ENCODE peak calls at places on chromosomes 16 and 17, in six cellular contexts. One of them, this sample, is unnamed.

GRCh38 chr16:72995151-72995881 is 52.6 kb downstream of the ZFHX3 start:
- DNase-seq in mesothelial cell of epicardium: no peak
- DNase-seq in HepG2: no peak
- DNase-seq in OCI-LY7: peak
- DNase-seq in uterus: no peak
- DNase-seq in fibroblast of pulmonary artery: no peak
- DNase-seq in this sample: no peak

GRCh38 chr16:24729967-24730815 is 740 bp downstream of the TNRC6A start:
- DNase-seq in mesothelial cell of epicardium: peak
- DNase-seq in HepG2: no peak
- DNase-seq in OCI-LY7: peak
- DNase-seq in uterus: peak
- DNase-seq in fibroblast of pulmonary artery: no peak
- DNase-seq in this sample: no peak

GRCh38 chr17:27888072-27888471 is 5.1 kb downstream of the LYRM9 start:
- DNase-seq in mesothelial cell of epicardium: no peak
- DNase-seq in HepG2: no peak
- DNase-seq in OCI-LY7: no peak
- DNase-seq in uterus: no peak
- DNase-seq in fibroblast of pulmonary artery: no peak
- DNase-seq in this sample: no peak

GRCh38 chr16:22912654-22913053 is 98.7 kb downstream of the HS3ST2 start:
- DNase-seq in mesothelial cell of epicardium: no peak
- DNase-seq in HepG2: no peak
- DNase-seq in OCI-LY7: no peak
- DNase-seq in uterus: no peak
- DNase-seq in fibroblast of pulmonary artery: no peak
- DNase-seq in this sample: no peak

GRCh38 chr16:15509593-15510520 is 75.5 kb downstream of the BMERB1 start:
- DNase-seq in mesothelial cell of epicardium: no peak
- DNase-seq in HepG2: no peak
- DNase-seq in OCI-LY7: no peak
- DNase-seq in uterus: no peak
- DNase-seq in fibroblast of pulmonary artery: peak
- DNase-seq in this sample: no peak

GRCh38 chr16:87829988-87830672 is 39.2 kb downstream of the SLC7A5 start:
- DNase-seq in mesothelial cell of epicardium: no peak
- DNase-seq in HepG2: no peak
- DNase-seq in OCI-LY7: no peak
- DNase-seq in uterus: no peak
- DNase-seq in fibroblast of pulmonary artery: no peak
- DNase-seq in this sample: no peak

GRCh38 chr16:57986196-57986595 is 14.3 kb downstream of the ZNF319 start:
- DNase-seq in mesothelial cell of epicardium: no peak
- DNase-seq in HepG2: no peak
- DNase-seq in OCI-LY7: no peak
- DNase-seq in uterus: no peak
- DNase-seq in fibroblast of pulmonary artery: no peak
- DNase-seq in this sample: no peak

GRCh38 chr16:49876716-49877129 is 20.8 kb upstream of the ZNF423 start:
- DNase-seq in mesothelial cell of epicardium: peak
- DNase-seq in HepG2: no peak
- DNase-seq in OCI-LY7: no peak
- DNase-seq in uterus: peak
- DNase-seq in fibroblast of pulmonary artery: peak
- DNase-seq in this sample: peak

GRCh38 chr17:7862692-7863437 is 5.1 kb downstream of the CYB5D1 start:
- DNase-seq in mesothelial cell of epicardium: no peak
- DNase-seq in HepG2: peak
- DNase-seq in OCI-LY7: peak
- DNase-seq in uterus: peak
- DNase-seq in fibroblast of pulmonary artery: peak
- DNase-seq in this sample: no peak

GRCh38 chr16:65101009-65101408 is 20.9 kb downstream of the CDH11 start:
- DNase-seq in mesothelial cell of epicardium: no peak
- DNase-seq in HepG2: no peak
- DNase-seq in OCI-LY7: no peak
- DNase-seq in uterus: no peak
- DNase-seq in fibroblast of pulmonary artery: no peak
- DNase-seq in this sample: no peak

GRCh38 chr16:47928008-47928407 is 227.8 kb downstream of the ABCC12 start:
- DNase-seq in mesothelial cell of epicardium: no peak
- DNase-seq in HepG2: peak
- DNase-seq in OCI-LY7: peak
- DNase-seq in uterus: no peak
- DNase-seq in fibroblast of pulmonary artery: peak
- DNase-seq in this sample: no peak

GRCh38 chr17:58447039-58447975 is 30.0 kb upstream of the RNF43 start:
- DNase-seq in mesothelial cell of epicardium: peak
- DNase-seq in HepG2: peak
- DNase-seq in OCI-LY7: peak
- DNase-seq in uterus: no peak
- DNase-seq in fibroblast of pulmonary artery: peak
- DNase-seq in this sample: no peak

GRCh38 chr16:9262941-9263340 is 171.5 kb downstream of the HAPSTR1 start:
- DNase-seq in mesothelial cell of epicardium: no peak
- DNase-seq in HepG2: no peak
- DNase-seq in OCI-LY7: no peak
- DNase-seq in uterus: no peak
- DNase-seq in fibroblast of pulmonary artery: no peak
- DNase-seq in this sample: no peak

GRCh38 chr16:83113317-83113716 is 486.5 kb downstream of the CDH13 start:
- DNase-seq in mesothelial cell of epicardium: no peak
- DNase-seq in HepG2: peak
- DNase-seq in OCI-LY7: peak
- DNase-seq in uterus: no peak
- DNase-seq in fibroblast of pulmonary artery: peak
- DNase-seq in this sample: no peak

GRCh38 chr16:65769776-65770438 is 596.6 kb upstream of the CDH5 start:
- DNase-seq in mesothelial cell of epicardium: no peak
- DNase-seq in HepG2: no peak
- DNase-seq in OCI-LY7: no peak
- DNase-seq in uterus: no peak
- DNase-seq in fibroblast of pulmonary artery: peak
- DNase-seq in this sample: no peak

GRCh38 chr17:20612635-20613034 is 33.1 kb downstream of the CDRT15L2 start:
- DNase-seq in mesothelial cell of epicardium: no peak
- DNase-seq in HepG2: no peak
- DNase-seq in OCI-LY7: no peak
- DNase-seq in uterus: no peak
- DNase-seq in fibroblast of pulmonary artery: no peak
- DNase-seq in this sample: no peak

GRCh38 chr17:70871180-70871818 is 702.0 kb downstream of the KCNJ2 start:
- DNase-seq in mesothelial cell of epicardium: no peak
- DNase-seq in HepG2: no peak
- DNase-seq in OCI-LY7: no peak
- DNase-seq in uterus: no peak
- DNase-seq in fibroblast of pulmonary artery: no peak
- DNase-seq in this sample: no peak

GRCh38 chr17:32625971-32626370 is 139.2 kb downstream of the CDK5R1 start:
- DNase-seq in mesothelial cell of epicardium: no peak
- DNase-seq in HepG2: no peak
- DNase-seq in OCI-LY7: no peak
- DNase-seq in uterus: no peak
- DNase-seq in fibroblast of pulmonary artery: no peak
- DNase-seq in this sample: no peak

DNA sequence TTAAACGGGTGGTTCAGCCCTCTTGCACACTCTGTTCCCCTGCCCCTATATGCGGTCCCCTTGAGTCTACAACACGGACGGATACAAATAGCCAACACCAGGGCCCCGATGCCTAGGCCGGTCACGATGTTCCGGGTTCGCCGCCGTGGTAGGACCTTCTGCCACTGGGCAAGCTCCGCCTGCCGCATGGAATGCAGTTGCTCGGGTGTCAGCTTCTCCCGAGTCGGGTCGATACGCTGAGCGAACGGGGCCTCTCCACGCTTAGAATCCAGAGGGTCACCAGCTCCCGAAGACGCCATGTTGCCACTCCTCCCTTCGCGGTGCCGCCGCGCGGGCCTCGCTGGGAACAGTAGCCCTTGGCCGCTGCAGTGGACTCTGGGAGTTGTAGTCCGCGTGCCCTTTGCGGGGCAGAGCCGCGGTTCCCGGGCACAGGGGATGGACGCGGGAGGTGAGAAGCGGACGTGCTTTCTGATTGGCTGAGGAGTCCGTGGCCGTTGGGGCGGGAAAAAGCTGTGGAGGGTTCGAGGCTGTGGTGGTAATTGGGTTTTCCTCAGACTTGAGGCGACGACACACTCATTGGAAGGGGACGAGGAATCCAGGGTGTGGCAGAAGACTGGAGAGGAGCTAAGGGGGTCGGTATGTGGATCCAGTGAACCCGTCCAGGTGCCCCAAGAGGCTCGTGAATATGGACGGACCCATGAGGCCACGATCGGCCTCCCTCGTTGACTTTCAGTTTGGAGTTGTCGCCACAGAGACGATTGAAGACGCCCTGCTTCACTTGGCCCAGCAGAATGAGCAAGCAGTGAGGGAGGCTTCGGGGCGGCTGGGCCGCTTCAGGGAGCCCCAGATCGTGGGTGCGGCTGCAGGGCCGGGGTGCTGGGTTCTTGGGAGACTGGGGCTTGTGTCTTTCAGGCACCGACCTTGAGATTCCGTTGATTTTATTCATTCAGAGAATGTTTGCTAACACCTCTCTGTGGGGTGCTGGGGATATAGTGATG is at the start of the genes CNTD1 and COA3:
- DNase-seq in mesothelial cell of epicardium: peak
- DNase-seq in HepG2: peak
- DNase-seq in OCI-LY7: peak
- DNase-seq in uterus: peak
- DNase-seq in fibroblast of pulmonary artery: peak
- DNase-seq in this sample: peak
- TF ChIP-seq CTCF in mesothelial cell of epicardium: no peak
- TF ChIP-seq CTCF in HepG2: peak
- TF ChIP-seq CTCF in OCI-LY7: no peak
- TF ChIP-seq CTCF in uterus: no peak
- TF ChIP-seq CTCF in fibroblast of pulmonary artery: no peak
- TF ChIP-seq CTCF in this sample: no peak

DNA sequence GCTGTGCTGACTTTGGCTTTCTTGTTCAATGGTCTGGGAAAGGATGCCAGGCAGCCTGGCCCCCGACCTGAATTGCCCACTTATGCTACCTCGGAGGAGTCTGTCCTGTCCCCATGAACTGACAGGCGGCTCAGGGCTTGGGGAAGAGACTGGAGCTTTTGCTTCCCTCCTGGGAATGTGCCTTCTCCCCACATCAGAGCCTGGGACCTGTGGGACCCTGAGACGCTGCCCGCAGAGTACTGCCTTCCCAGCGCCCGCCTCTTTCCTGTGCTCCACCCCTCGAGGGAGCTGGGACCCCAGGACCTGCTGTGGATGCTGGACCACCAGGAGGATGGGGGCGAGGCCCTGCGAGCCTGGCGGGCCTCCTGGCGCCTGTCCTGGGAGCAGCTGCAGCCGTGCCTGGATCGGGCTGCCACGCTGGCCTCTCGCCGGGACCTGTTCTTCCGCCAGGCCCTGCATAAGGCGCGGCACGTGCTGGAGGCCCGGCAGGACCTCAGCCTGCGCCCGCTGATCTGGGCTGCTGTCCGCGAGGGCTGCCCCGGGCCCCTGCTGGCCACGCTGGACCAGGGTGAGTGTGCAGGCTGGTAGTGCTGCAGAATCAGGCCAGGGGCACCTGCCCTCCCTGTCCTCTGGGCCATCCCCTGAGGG is 18.5 kb downstream of the FCSK start:
- DNase-seq in mesothelial cell of epicardium: no peak
- DNase-seq in HepG2: no peak
- DNase-seq in OCI-LY7: no peak
- DNase-seq in uterus: no peak
- DNase-seq in fibroblast of pulmonary artery: no peak
- DNase-seq in this sample: no peak
- TF ChIP-seq CTCF in mesothelial cell of epicardium: no peak
- TF ChIP-seq CTCF in HepG2: no peak
- TF ChIP-seq CTCF in OCI-LY7: no peak
- TF ChIP-seq CTCF in uterus: no peak
- TF ChIP-seq CTCF in fibroblast of pulmonary artery: no peak
- TF ChIP-seq CTCF in this sample: no peak

DNA sequence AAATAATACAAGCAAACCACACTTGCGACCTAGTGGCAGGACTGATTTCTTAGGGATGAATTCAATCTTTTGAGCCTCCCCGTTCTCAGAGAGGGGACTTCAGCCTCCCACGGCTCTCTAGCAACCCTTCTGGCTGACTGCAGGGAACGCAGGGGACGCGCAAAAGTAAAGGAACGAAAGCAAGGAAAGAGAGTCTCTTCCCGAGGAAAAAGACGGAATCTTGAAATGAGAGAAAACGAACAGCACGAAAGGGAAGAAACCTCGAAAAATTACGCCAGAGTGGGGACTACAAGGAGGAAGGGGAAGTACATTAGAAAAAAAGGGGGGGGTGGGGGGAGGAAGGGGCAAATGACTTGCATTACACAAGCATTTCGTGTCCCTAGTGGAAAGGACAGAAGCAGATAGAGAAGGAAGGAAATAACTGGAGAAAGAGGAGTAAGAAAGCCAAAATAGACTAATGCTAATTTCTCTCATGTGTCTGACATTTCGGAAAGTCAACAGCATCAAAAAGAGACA is 1.2 kb downstream of the GRB2 start:
- DNase-seq in mesothelial cell of epicardium: peak
- DNase-seq in HepG2: peak
- DNase-seq in OCI-LY7: peak
- DNase-seq in uterus: peak
- DNase-seq in fibroblast of pulmonary artery: peak
- DNase-seq in this sample: no peak
- TF ChIP-seq CTCF in mesothelial cell of epicardium: peak
- TF ChIP-seq CTCF in HepG2: peak
- TF ChIP-seq CTCF in OCI-LY7: peak
- TF ChIP-seq CTCF in uterus: peak
- TF ChIP-seq CTCF in fibroblast of pulmonary artery: peak
- TF ChIP-seq CTCF in this sample: no peak

DNA sequence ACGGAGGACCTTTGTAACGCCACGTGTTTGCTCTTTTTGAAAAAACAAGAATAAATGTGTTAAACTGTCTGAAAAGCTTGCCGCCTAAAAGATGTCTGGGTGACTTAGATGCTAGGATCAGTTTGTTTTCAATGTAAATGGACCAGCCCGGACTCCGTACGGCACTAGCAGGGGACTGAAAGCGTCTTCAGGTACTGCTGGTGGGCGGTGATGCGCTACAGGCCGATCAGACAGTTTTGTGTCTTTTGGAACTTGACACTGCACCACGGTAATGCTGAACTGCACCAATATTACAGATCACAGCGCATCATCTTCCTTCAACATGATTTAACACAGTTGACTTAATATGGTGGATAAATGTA is 721 bp upstream of the MBTPS1 start:
- DNase-seq in mesothelial cell of epicardium: no peak
- DNase-seq in HepG2: no peak
- DNase-seq in OCI-LY7: peak
- DNase-seq in uterus: no peak
- DNase-seq in fibroblast of pulmonary artery: peak
- DNase-seq in this sample: no peak
- TF ChIP-seq CTCF in mesothelial cell of epicardium: no peak
- TF ChIP-seq CTCF in HepG2: no peak
- TF ChIP-seq CTCF in OCI-LY7: no peak
- TF ChIP-seq CTCF in uterus: no peak
- TF ChIP-seq CTCF in fibroblast of pulmonary artery: no peak
- TF ChIP-seq CTCF in this sample: no peak

DNA sequence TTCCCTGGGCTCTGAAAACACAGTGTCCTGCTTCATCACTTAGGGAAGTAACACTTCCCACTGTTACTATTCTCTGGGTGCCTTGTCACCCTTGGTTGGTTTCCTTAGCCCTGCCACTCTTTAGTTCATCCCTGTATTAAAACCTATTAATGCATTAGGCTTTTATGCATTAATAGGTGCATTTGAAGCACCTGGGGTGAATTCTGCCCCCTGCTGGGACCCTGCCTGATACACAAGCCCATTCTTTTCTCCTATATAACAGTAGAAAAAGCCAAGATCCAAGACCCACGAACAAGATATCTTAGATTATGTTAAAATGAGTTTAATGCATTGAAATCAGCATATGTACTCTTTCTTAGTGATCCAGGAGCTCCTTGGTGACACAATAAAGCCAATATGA is 235.7 kb downstream of the PMP22 start:
- DNase-seq in mesothelial cell of epicardium: no peak
- DNase-seq in HepG2: no peak
- DNase-seq in OCI-LY7: no peak
- DNase-seq in uterus: no peak
- DNase-seq in fibroblast of pulmonary artery: no peak
- DNase-seq in this sample: no peak
- TF ChIP-seq CTCF in mesothelial cell of epicardium: no peak
- TF ChIP-seq CTCF in HepG2: no peak
- TF ChIP-seq CTCF in OCI-LY7: peak
- TF ChIP-seq CTCF in uterus: no peak
- TF ChIP-seq CTCF in fibroblast of pulmonary artery: no peak
- TF ChIP-seq CTCF in this sample: no peak